ENCODE peak calls at places on chromosomes 1 and 21, in nine cellular contexts. H, Z, I, R, X, Y, O, B and J are unnamed samples. For H3K4me1 and H3K27me3, the result is how much of the 10 kb centered on the place peaks cover.

GRCh38 chr1:21725738-21726392 is 56.7 kb upstream of the RAP1GAP start:
- DNase-seq in H (no peak), Y (no peak), Z (no peak), O (no peak), I (no peak), B (no peak), X (no peak), R (no peak), J (no peak)

GRCh38 chr1:88191917-88192316 is 492.2 kb upstream of the PKN2 start:
- DNase-seq in Y (no peak), I (no peak), B (no peak), H (no peak), Z (no peak), X (no peak), O (no peak), R (no peak), J (no peak)

GRCh38 chr1:55443175-55443933 is 228.2 kb upstream of the USP24 start:
- DNase-seq in O (peak), H (peak), X (peak), Z (peak), I (peak), Y (peak), B (no peak), R (peak), J (peak)

GRCh38 chr21:31873275-31873695 is 465 bp downstream of the HUNK start:
- DNase-seq in O (no peak), Y (no peak), R (no peak), I (no peak), B (peak), Z (no peak), H (no peak), X (no peak), J (peak)

GRCh38 chr1:203066965-203067364 is 18.8 kb downstream of the MYOG start:
- DNase-seq in O (no peak), R (no peak), X (no peak), Y (no peak), B (no peak), H (no peak), I (no peak), Z (no peak), J (no peak)

GRCh38 chr1:145926706-145927072 is 595 bp downstream of the RBM8A start:
- DNase-seq in O (no peak), B (no peak), Y (peak), I (no peak), X (no peak), Z (no peak), H (no peak), R (no peak), J (no peak)

GRCh38 chr21:42460391-42461184 is 35.4 kb downstream of the RSPH1 start:
- DNase-seq in X (peak), R (no peak), I (no peak), Y (no peak), O (no peak), H (no peak), B (peak), Z (no peak), J (peak)

GRCh38 chr1:201473296-201473695 is 4.3 kb upstream of the PHLDA3 start:
- DNase-seq in R (no peak), O (no peak), X (no peak), Y (no peak), Z (no peak), I (no peak), H (no peak), B (no peak), J (no peak)

GRCh38 chr1:111603979-111604378 is 15.6 kb upstream of the RAP1A start:
- DNase-seq in H (no peak), I (no peak), Z (no peak), B (peak), Y (no peak), O (no peak), X (no peak), R (no peak), J (peak)

GRCh38 chr1:200034821-200035396 is 7.4 kb downstream of the NR5A2 start:
- DNase-seq in H (no peak), X (no peak), Z (no peak), B (no peak), O (no peak), I (no peak), Y (no peak), R (peak), J (no peak)

GRCh38 chr1:165858364-165858823 is 31.0 kb downstream of the UCK2 start:
- DNase-seq in H (no peak), I (no peak), X (no peak), Z (no peak), R (no peak), B (no peak), Y (no peak), O (no peak), J (no peak)

GRCh38 chr1:218665216-218665615 is 320.1 kb downstream of the TGFB2 start:
- DNase-seq in Z (peak), H (peak), I (peak), X (no peak), Y (peak), B (no peak), R (peak), O (no peak), J (peak)

DNA sequence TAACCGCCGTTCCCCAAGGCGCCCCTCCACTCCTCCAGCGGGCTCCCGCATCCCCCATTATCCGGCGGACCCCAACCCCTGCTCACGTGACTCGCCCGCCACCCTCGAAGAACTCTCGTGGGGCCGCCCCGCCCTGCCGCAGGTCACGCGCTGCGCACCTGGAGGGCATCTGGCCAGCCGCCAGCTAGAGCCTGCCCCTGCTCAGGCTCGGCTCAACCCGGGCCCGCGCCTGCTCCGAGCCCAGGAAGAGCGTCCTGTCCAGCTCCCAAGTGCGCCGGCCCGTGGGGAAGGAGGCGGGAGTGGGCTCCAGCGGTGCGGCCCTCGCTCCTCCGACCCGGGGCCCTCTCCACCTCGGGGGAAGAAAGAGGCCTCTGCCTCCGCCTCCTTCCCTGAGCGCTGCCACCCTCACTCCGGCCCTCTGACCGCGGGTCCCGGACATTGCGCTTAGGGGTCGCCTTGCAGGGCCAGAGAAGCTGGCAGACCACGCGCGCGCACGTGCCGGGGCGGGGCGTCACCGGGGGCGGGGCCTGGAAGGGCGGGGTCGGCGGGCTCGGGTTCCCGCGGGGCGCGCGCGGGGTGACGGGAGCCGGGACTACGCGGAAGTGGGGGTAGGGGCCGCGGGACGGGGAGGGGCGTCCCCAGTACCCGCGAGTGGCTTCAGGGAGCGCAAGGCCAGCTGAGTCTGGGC is 28.4 kb downstream of the HMGN2 start:
- DNase-seq in O (peak), Z (peak), R (peak), I (peak), Y (peak), H (peak), B (peak), X (peak), J (peak)
- TF ChIP-seq POLR2A in O (no peak), Z (peak), R (no peak), I (peak), Y (peak), H (no peak), B (peak), X (no peak), J (peak)

DNA sequence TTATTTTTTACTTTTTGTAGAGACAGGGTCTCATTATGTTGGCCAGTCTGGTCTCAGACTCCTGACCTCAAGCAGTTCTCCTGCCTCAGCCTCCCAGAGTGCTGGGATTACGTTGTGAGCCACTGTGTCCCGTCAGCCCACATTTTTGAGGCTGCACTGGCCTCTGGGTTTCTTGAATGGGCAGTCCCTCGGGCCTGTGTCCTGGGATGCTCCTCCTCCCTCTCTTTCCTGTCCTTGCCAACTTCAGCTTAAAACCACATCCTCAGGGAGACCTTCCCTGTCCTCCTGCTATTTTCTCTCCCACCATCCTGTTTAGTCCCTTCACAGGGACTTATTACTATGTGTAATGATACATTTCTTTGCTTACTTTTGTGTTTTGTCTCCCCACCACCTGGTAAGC is 31.4 kb upstream of the LYST start:
- DNase-seq in H (no peak), I (no peak), R (no peak), Y (no peak), O (no peak), B (no peak), X (no peak), Z (no peak), J (no peak)
- H3K4me1 ChIP-seq in H (under half), I (under half), R (under half), Y (under half), O (under half), B (under half), X (under half), Z (under half), J (under half)

GRCh38 chr1:233326995-233327937 is at the start of gene MAP3K21:
- DNase-seq in Z (peak), H (peak), Y (peak), X (peak), I (peak), O (peak), B (peak), R (no peak), J (peak)
- H3K27me3 ChIP-seq in Z (under half), H (under half), Y (under half), X (under half), I (under half), O (under half), B (under half), R (under half), J (under half)

GRCh38 chr21:45041984-45042663 is 32.3 kb upstream of the ADARB1 start:
- DNase-seq in O (no peak), I (no peak), R (no peak), H (no peak), X (no peak), B (no peak), Z (no peak), Y (no peak), J (no peak)
- TF ChIP-seq POLR2A in O (no peak), I (no peak), R (peak), H (no peak), X (no peak), B (no peak), Z (no peak), Y (no peak), J (no peak)

GRCh38 chr1:26717066-26717465 is 21.3 kb downstream of the ARID1A start:
- DNase-seq in I (no peak), X (no peak), Y (no peak), H (peak), Z (no peak), O (no peak), R (no peak), B (no peak), J (no peak)
- H3K4me1 ChIP-seq in I (under half), X (half or more), Y (under half), H (under half), Z (under half), O (under half), R (under half), B (under half), J (under half)

GRCh38 chr1:152517237-152517811 is 3.0 kb downstream of the CRCT1 start:
- DNase-seq in H (no peak), B (no peak), R (no peak), Z (no peak), I (no peak), X (no peak), Y (no peak), O (peak), J (no peak)
- H3K27me3 ChIP-seq in H (under half), B (under half), R (under half), Z (under half), I (under half), X (under half), Y (under half), O (under half), J (under half)